ENCODE peak calls at places on chromosomes 6 and 20, in five cellular contexts. B, Z, N, P and Y are unnamed samples.

GRCh38 chr6:43817192-43817591 is 47.2 kb downstream of the VEGFA start:
- DNase-seq in N (no peak), B (no peak), Z (peak; percentile 40), P (no peak), Y (peak; percentile 52)

GRCh38 chr20:64238115-64238825 is 17.3 kb upstream of the PCMTD2 start:
- DNase-seq in P (no peak), Z (no peak), B (no peak), N (no peak), Y (no peak)

GRCh38 chr6:29947292-29947980 is 5.1 kb downstream of the HLA-A start:
- DNase-seq in N (no peak), P (no peak), B (no peak), Z (no peak), Y (no peak)

GRCh38 chr6:35724471-35724870 is 12.4 kb upstream of the ARMC12 start:
- DNase-seq in N (no peak), B (no peak), Z (no peak), P (no peak), Y (no peak)

GRCh38 chr6:1082040-1082935 is 229.6 kb upstream of the FOXQ1 start:
- DNase-seq in B (peak; percentile 82), N (no peak), Z (peak; percentile 93), P (no peak), Y (no peak)

GRCh38 chr20:56986476-56986875 is 280.0 kb downstream of the BMP7 start:
- DNase-seq in Z (no peak), P (no peak), N (no peak), B (no peak), Y (no peak)

GRCh38 chr20:64090165-64090564 is 6.0 kb upstream of the LKAAEAR1 start:
- DNase-seq in P (no peak), B (no peak), Z (no peak), N (no peak), Y (no peak)

GRCh38 chr6:149031545-149032317 is 284.9 kb downstream of the UST start:
- DNase-seq in B (peak; percentile 60), N (no peak), P (no peak), Z (peak; percentile 85), Y (no peak)

GRCh38 chr6:120894077-120894476 is 440.2 kb downstream of the TBC1D32 start:
- DNase-seq in B (no peak), Z (no peak), P (no peak), N (no peak), Y (no peak)

GRCh38 chr6:42813074-42813645 is 31.3 kb downstream of the BICRAL start:
- DNase-seq in N (no peak), Z (no peak), B (no peak), P (no peak), Y (no peak)

GRCh38 chr20:17611290-17611539 is 41.3 kb downstream of the DSTN start:
- DNase-seq in P (no peak), N (no peak), Z (peak; percentile 59), B (no peak), Y (no peak)

GRCh38 chr6:69581576-69581975 is 215.2 kb downstream of the LMBRD1 start:
- DNase-seq in N (no peak), B (no peak), Z (no peak), P (no peak), Y (no peak)

GRCh38 chr6:33610779-33611421 is 10.2 kb upstream of the ITPR3 start:
- DNase-seq in B (no peak), N (peak; percentile 56), Z (no peak), P (no peak), Y (no peak)

GRCh38 chr20:38406476-38406875 is 28.7 kb downstream of the SNHG17 start:
- DNase-seq in Z (no peak), P (no peak), N (no peak), B (no peak), Y (no peak)

GRCh38 chr20:37223053-37223452 is 38.6 kb downstream of the GHRH start:
- DNase-seq in N (no peak), P (no peak), Z (peak; percentile 90), B (peak; percentile 57), Y (no peak)

GRCh38 chr6:7727150-7727950 is 1.5 kb downstream of the BMP6 start:
- DNase-seq in N (no peak), B (no peak), P (peak; percentile 26), Z (peak; percentile 16), Y (no peak)
- TF ChIP-seq CTCF in N (no peak), B (no peak), P (no peak), Z (no peak), Y (no peak)

GRCh38 chr6:51934098-51934497 is 153.3 kb downstream of the PKHD1 start:
- DNase-seq in B (no peak), N (no peak), P (no peak), Z (no peak), Y (no peak)
- TF ChIP-seq CTCF in B (no peak), N (no peak), P (no peak), Z (peak; percentile 12), Y (no peak)

GRCh38 chr6:14706378-14706929 is 539.4 kb upstream of the JARID2 start:
- DNase-seq in B (peak; percentile 90), P (no peak), N (no peak), Z (peak; percentile 98), Y (peak; percentile 93)
- TF ChIP-seq CTCF in B (no peak), P (no peak), N (no peak), Z (no peak), Y (peak; percentile 18)

DNA sequence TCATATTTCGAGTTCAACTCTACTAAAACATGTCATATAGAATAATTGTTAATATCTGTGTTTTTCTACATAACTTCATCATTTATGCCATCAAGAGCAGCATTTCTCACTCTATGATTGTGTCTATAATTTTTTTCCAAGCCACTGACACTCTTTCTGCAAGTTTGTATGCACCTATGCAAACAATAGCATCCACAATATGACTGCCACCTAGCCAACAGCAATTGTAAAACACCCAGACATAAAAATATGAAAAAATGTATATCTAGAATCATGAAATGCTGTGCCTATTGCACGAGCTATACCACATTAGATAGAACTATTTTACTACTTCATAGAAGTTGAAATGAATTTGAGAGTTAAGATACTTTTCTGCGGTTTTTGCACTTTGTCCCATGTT is 286.5 kb upstream of the MARCKS start:
- DNase-seq in N (no peak), B (no peak), P (no peak), Z (no peak), Y (no peak)
- TF ChIP-seq CTCF in N (no peak), B (no peak), P (no peak), Z (peak; percentile 41), Y (no peak)